ENCODE peak calls at places on chromosomes 2 and 18, in seven cellular contexts. L, H, J, W, O, X and M are unnamed samples.

GRCh38 chr2:100272848-100273329 is 49.4 kb downstream of the LONRF2 start:
- DNase-seq in J (no peak), L (no peak), O (no peak), H (no peak), X (peak; percentile 32), W (no peak), M (no peak)

GRCh38 chr2:16031848-16032159 is 91.5 kb downstream of the MYCN start:
- DNase-seq in X (peak; percentile 72), J (no peak), W (no peak), O (peak; percentile 86), L (no peak), H (no peak), M (no peak)

GRCh38 chr2:174546519-174547506 is 50.8 kb downstream of the WIPF1 start:
- DNase-seq in W (no peak), L (peak; percentile 64), X (no peak), O (peak; percentile 36), H (no peak), J (no peak), M (no peak)

GRCh38 chr2:213764849-213765248 is 480.6 kb downstream of the SPAG16 start:
- DNase-seq in L (peak; percentile 2), H (no peak), W (no peak), X (no peak), O (no peak), J (no peak), M (no peak)

GRCh38 chr2:219230201-219230540 is 565 bp downstream of the ANKZF1 start:
- DNase-seq in X (no peak), L (peak; percentile 79), W (peak; percentile 56), J (no peak), O (peak; percentile 55), H (peak; percentile 41), M (no peak)

GRCh38 chr2:84537251-84537650 is 21.0 kb downstream of the DNAH6 start:
- DNase-seq in O (no peak), L (peak; percentile 12), J (no peak), W (no peak), X (no peak), H (no peak), M (no peak)

GRCh38 chr2:126662623-126663022 is 6.7 kb downstream of the GYPC start:
- DNase-seq in W (no peak), X (no peak), L (no peak), O (no peak), J (no peak), H (no peak), M (no peak)

GRCh38 chr2:15191801-15192200 is 369.3 kb downstream of the NBAS start:
- DNase-seq in J (no peak), W (no peak), X (no peak), L (no peak), O (no peak), H (no peak), M (no peak)

GRCh38 chr2:47990503-47990902 is 84.2 kb upstream of the FBXO11 start:
- DNase-seq in H (no peak), X (no peak), W (no peak), O (no peak), J (no peak), L (no peak), M (no peak)

GRCh38 chr18:6396276-6396675 is 18.4 kb downstream of the L3MBTL4 start:
- DNase-seq in J (no peak), X (no peak), H (no peak), L (no peak), W (no peak), O (no peak), M (no peak)

GRCh38 chr2:214376631-214377624 is 33.9 kb upstream of the VWC2L start:
- DNase-seq in X (no peak), O (no peak), L (peak; percentile 20), W (no peak), H (no peak), J (no peak), M (no peak)

GRCh38 chr18:6009751-6010150 is 114.4 kb upstream of the TMEM200C start:
- DNase-seq in L (peak; percentile 47), J (no peak), O (no peak), X (no peak), H (no peak), W (no peak), M (no peak)

GRCh38 chr2:74328074-74328473 is 15.1 kb downstream of the SLC4A5 start:
- DNase-seq in X (no peak), J (peak; percentile 60), W (no peak), H (no peak), L (no peak), O (peak; percentile 68), M (no peak)

GRCh38 chr2:232492963-232493700 is 5.5 kb upstream of the ECEL1 start:
- DNase-seq in W (no peak), L (no peak), X (no peak), O (no peak), J (no peak), H (no peak), M (no peak)

DNA sequence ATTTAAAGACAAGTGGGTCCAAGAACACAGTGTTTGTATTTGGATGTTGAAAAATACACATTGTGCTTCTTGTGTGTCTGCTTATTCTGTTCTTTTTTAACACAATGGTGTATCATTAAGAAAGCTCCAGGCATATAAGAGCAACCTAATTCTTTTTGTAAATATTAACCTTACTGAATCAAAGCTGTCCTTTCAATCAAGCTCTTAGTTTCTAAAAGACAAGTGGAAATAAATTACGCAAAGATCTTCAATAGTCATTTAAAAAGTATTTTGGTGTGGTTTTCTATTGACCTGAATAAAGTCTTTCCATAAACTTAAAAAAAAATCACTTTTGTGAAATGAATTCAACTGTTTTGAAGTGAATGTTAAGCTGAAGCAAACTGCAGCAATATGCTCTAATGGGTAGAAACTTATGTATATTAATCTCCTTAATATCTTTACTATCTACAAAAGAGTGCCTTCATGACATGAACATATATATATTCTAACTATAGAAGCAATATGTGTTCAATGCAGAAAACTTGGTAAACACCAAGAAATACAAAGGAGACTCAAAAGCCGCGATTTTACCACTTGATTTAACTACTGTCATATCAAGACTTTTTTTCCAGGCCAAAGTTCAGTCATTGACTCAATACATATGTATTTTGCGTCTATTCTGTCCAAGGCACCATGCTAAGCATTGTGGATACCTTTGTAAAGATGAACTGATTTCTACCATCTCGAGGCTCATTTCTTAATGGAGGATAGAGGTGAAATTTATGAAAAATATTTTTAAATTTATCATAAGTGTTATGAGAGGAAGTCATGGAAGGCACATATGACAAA is 97.7 kb downstream of the ARHGAP15 start:
- DNase-seq in W (no peak), J (no peak), O (no peak), H (no peak), L (no peak), X (no peak), M (no peak)
- H3K4me3 ChIP-seq in W (no peak overlapping the region), J (no peak overlapping the region), O (no peak overlapping the region), H (no peak overlapping the region), L (no peak overlapping the region), X (no peak overlapping the region), M (no peak overlapping the region)

GRCh38 chr2:105803337-105803736 is 58.6 kb downstream of the NCK2 start:
- DNase-seq in L (no peak), O (no peak), W (no peak), J (no peak), X (no peak), H (no peak), M (no peak)

GRCh38 chr2:105802587-105802986 is 57.9 kb downstream of the NCK2 start:
- DNase-seq in X (no peak), L (no peak), O (no peak), H (no peak), W (no peak), J (no peak), M (no peak)

GRCh38 chr2:105801961-105802360 is 57.2 kb downstream of the NCK2 start:
- DNase-seq in O (no peak), H (no peak), W (no peak), L (no peak), X (no peak), J (no peak), M (no peak)

GRCh38 chr2:105800036-105800755 is 55.5 kb downstream of the NCK2 start:
- DNase-seq in O (no peak), X (no peak), J (no peak), L (peak; percentile 40), H (no peak), W (no peak), M (no peak)

DNA sequence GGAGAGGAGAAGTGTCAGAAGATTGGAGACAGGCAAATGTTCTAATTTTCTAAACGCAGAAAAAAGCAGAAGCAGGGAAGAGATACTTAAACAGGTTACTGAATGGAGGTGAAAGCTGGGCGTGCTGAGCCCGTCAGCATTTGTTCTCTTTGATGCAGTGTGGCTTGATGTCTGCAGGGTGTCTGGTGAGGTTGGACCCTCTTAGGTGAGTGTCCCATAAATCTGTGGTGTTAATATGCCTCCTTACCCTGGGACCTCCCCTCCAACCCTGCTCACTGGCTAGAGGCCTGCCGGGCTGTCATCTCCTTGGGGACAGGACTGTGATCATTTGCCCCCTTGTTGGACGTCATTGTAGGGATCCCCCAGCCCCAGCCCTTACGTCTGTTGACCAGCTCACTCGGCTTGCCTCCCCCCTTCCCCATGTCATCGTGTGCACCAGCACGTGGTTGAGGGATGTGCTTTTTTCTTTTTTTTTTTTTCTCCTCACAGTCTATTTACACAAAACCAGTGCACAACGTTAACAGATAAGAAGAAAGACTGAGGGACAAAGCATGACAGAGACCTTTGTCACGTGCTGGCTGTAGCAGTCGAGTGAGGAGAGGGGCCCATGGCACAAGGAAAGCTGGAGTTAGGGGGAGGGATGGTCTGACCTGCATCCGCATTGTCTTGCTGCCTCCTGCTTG is 56.4 kb downstream of the NCK2 start:
- DNase-seq in L (no peak), J (no peak), X (no peak), O (no peak), W (no peak), H (no peak), M (no peak)
- H3K4me1 ChIP-seq in L (peaks cover 36% of the 10 kb centered on the region), J (peaks cover 74% of the 10 kb centered on the region), X (no peaks in the 10 kb centered on the region), O (peaks cover 45% of the 10 kb centered on the region), W (peaks cover 7% of the 10 kb centered on the region), H (peaks cover 96% of the 10 kb centered on the region), M (peaks cover 28% of the 10 kb centered on the region)

GRCh38 chr2:19349911-19350677 is 8.3 kb downstream of the OSR1 start:
- DNase-seq in J (peak; percentile 92), L (peak; percentile 39), X (peak; percentile 76), W (peak; percentile 72), H (peak; percentile 36), O (peak; percentile 59), M (no peak)
- H3K27me3 ChIP-seq in J (no peaks in the 10 kb centered on the region), L (no peaks in the 10 kb centered on the region), X (peaks cover 33% of the 10 kb centered on the region), W (no peaks in the 10 kb centered on the region), H (peaks cover 54% of the 10 kb centered on the region), O (peaks cover 33% of the 10 kb centered on the region), M (no peaks in the 10 kb centered on the region)

GRCh38 chr2:45009303-45009927 is at the start of gene SIX2:
- DNase-seq in X (peak; percentile 58), H (no peak), O (peak; percentile 97), J (peak; percentile 94), W (peak; percentile 96), L (peak; percentile 93), M (no peak)

GRCh38 chr2:45012733-45013132 is 3.5 kb upstream of the SIX2 start:
- DNase-seq in O (no peak), J (no peak), H (no peak), W (no peak), X (no peak), L (no peak), M (no peak)

GRCh38 chr2:45011621-45012602 is 2.7 kb upstream of the SIX2 start:
- DNase-seq in W (no peak), O (no peak), X (no peak), L (peak; percentile 28), J (no peak), H (no peak), M (no peak)

GRCh38 chr2:45009928-45010705 is 865 bp upstream of the SIX2 start:
- DNase-seq in W (peak; percentile 71), X (no peak), H (no peak), J (no peak), L (peak; percentile 83), O (peak; percentile 70), M (no peak)

DNA sequence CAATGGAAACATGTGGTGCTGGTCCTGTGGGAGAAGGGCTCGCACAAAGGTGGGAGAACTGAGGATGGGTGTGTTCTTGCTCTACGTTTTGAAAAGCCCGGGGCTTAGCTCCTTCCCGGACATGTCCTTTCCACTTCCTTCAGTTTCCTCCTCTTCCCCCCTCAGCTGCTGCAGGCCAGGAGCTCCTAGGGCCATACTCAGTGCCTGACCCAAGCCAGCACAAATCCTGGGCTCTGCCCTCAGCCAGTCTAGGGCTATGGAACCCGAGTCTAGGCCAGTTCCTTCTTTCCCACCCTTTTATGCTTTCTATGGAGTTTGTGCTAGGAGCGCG is 1.4 kb upstream of the SIX2 start:
- DNase-seq in H (no peak), J (no peak), W (no peak), X (no peak), L (peak; percentile 23), O (no peak), M (no peak)
- H3K4me3 ChIP-seq in H (no peak overlapping the region), J (peak overlapping the region; percentile 54), W (peak overlapping the region; percentile 48), X (no peak overlapping the region), L (peak overlapping the region; percentile 73), O (peak overlapping the region; percentile 44), M (no peak overlapping the region)